ENCODE peak calls at places on chromosome 7, in nine cellular contexts. T is brain microvascular endothelial cell, W is psoas muscle, X is neural progenitor cell, C is PC-3, K is OCI-LY7, E is left ventricle myocardium inferior, U is GM13976, N is foreskin keratinocyte. A is an unnamed sample.

GRCh38 chr7:142878315-142878714 is 7.2 kb downstream of the TRPV6 start:
- DNase-seq in T (no peak), U (no peak), C (no peak), E (no peak), W (no peak), N (no peak), X (no peak), K (no peak), A (no peak)

GRCh38 chr7:29320577-29320976 is 126.0 kb downstream of the CHN2 start:
- DNase-seq in N (no peak), C (no peak), T (no peak), U (no peak), W (no peak), E (no peak), X (no peak), K (no peak), A (no peak)

GRCh38 chr7:98107313-98107691 is 640 bp downstream of the LMTK2 start:
- DNase-seq in C (peak), U (no peak), T (no peak), E (no peak), N (no peak), K (peak), X (peak), W (no peak), A (no peak)

GRCh38 chr7:56009695-56010094 is 41.5 kb downstream of the PSPH start:
- DNase-seq in W (peak), T (no peak), N (peak), K (no peak), X (no peak), U (no peak), E (no peak), C (no peak), A (no peak)

GRCh38 chr7:142345817-142346216 is 88.0 kb upstream of the PRSS58 start:
- DNase-seq in N (no peak), K (no peak), X (no peak), C (no peak), U (no peak), T (no peak), W (no peak), E (no peak), A (no peak)

GRCh38 chr7:116706668-116707126 is 34.7 kb downstream of the MET start:
- DNase-seq in N (peak), C (peak), E (no peak), T (peak), X (no peak), W (no peak), U (no peak), K (no peak), A (no peak)

GRCh38 chr7:4132221-4132620 is 549.9 kb upstream of the FOXK1 start:
- DNase-seq in U (no peak), E (no peak), T (no peak), W (no peak), N (no peak), K (no peak), X (no peak), C (no peak), A (no peak)

GRCh38 chr7:150324366-150324961 is 1.1 kb upstream of the ACTR3C start:
- DNase-seq in X (no peak), C (no peak), N (peak), T (no peak), K (no peak), E (no peak), W (no peak), U (peak), A (no peak)

GRCh38 chr7:138663741-138664710 is 37.1 kb downstream of the SVOPL start:
- DNase-seq in X (peak), E (no peak), K (no peak), T (peak), C (peak), U (no peak), W (no peak), N (peak), A (no peak)

GRCh38 chr7:155533827-155534690 is 12.3 kb downstream of the CNPY1 start:
- DNase-seq in W (no peak), X (peak), T (no peak), U (peak), N (no peak), K (peak), E (no peak), C (no peak), A (peak)

GRCh38 chr7:81036041-81036440 is 117.2 kb upstream of the SEMA3C start:
- DNase-seq in X (no peak), U (no peak), W (no peak), E (no peak), T (no peak), N (no peak), C (no peak), K (no peak), A (no peak)

GRCh38 chr7:101630591-101630990 is 1.5 kb upstream of the MYL10 start:
- DNase-seq in T (no peak), E (no peak), U (no peak), N (peak), X (no peak), W (no peak), K (no peak), C (peak), A (no peak)

GRCh38 chr7:137992738-137993394 is 9.0 kb downstream of the CREB3L2 start:
- DNase-seq in K (no peak), W (peak), C (no peak), U (no peak), T (peak), E (peak), N (peak), X (no peak), A (no peak)

GRCh38 chr7:95011156-95011928 is 103.9 kb downstream of the PPP1R9A start:
- DNase-seq in X (no peak), T (peak), N (peak), E (no peak), K (no peak), U (no peak), C (peak), W (no peak), A (no peak)

GRCh38 chr7:153188161-153188560 is 428.6 kb downstream of the ACTR3B start:
- DNase-seq in N (no peak), X (no peak), T (no peak), E (no peak), C (no peak), K (no peak), U (no peak), W (no peak), A (no peak)

GRCh38 chr7:153190986-153191385 is 431.4 kb downstream of the ACTR3B start:
- DNase-seq in U (no peak), K (no peak), W (no peak), N (no peak), E (no peak), X (no peak), C (no peak), T (no peak), A (no peak)

GRCh38 chr7:153188630-153189029 is 429.1 kb downstream of the ACTR3B start:
- DNase-seq in K (no peak), N (no peak), X (no peak), E (no peak), W (no peak), C (no peak), T (no peak), U (no peak), A (no peak)

GRCh38 chr7:153190452-153190851 is 430.9 kb downstream of the ACTR3B start:
- DNase-seq in K (peak), X (peak), U (no peak), C (no peak), N (no peak), E (no peak), W (no peak), T (no peak), A (peak)

DNA sequence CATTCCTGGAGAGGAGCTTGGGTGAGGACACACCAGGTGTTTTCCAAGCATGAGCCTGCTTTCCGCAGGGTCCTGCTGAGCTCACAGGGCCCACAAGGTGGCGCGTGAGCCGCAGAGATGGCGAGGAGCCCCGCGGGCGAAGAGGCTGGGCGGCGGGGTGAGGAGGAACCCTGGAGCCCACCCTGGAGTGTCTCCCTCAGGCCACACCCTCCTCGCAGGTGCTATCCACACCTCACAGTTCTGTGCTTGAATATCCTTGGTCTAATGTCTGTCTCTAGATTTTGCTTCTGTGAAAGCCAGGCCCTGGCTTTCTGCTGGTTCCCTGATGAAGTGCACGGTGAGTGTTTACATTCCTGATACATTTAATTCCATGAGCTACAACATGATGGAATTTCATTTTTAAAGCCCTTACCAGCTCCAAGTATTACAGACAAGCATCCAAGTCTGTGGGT is 433.6 kb downstream of the ACTR3B start:
- DNase-seq in K (peak), E (no peak), C (peak), T (no peak), N (no peak), W (no peak), U (peak), X (peak), A (peak)
- TF ChIP-seq CTCF in K (peak), E (peak), C (peak), T (peak), N (peak), W (peak), U (peak), X (peak), A (peak)

GRCh38 chr7:15685358-15686181 is 913 bp downstream of the MEOX2 start:
- DNase-seq in E (peak), W (peak), N (peak), K (no peak), U (peak), T (no peak), X (peak), C (no peak), A (no peak)

GRCh38 chr7:15686957-15687644 is 618 bp upstream of the MEOX2 start:
- DNase-seq in U (peak), C (no peak), T (no peak), N (no peak), E (peak), W (no peak), X (peak), K (no peak), A (no peak)

GRCh38 chr7:15686209-15686956 is at the start of gene MEOX2:
- DNase-seq in E (peak), C (no peak), U (peak), N (peak), X (peak), T (peak), K (no peak), W (peak), A (no peak)

GRCh38 chr7:15684834-15685233 is 1.6 kb downstream of the MEOX2 start:
- DNase-seq in X (peak), U (no peak), E (peak), T (no peak), K (no peak), W (peak), N (no peak), C (no peak), A (no peak)

GRCh38 chr7:15687645-15688025 is 1.2 kb upstream of the MEOX2 start:
- DNase-seq in U (no peak), E (peak), C (no peak), W (peak), K (no peak), T (no peak), X (peak), N (no peak), A (no peak)
- TF ChIP-seq CTCF in U (no peak), E (peak), C (no peak), W (no peak), K (no peak), T (peak), X (peak), N (no peak), A (no peak)

DNA sequence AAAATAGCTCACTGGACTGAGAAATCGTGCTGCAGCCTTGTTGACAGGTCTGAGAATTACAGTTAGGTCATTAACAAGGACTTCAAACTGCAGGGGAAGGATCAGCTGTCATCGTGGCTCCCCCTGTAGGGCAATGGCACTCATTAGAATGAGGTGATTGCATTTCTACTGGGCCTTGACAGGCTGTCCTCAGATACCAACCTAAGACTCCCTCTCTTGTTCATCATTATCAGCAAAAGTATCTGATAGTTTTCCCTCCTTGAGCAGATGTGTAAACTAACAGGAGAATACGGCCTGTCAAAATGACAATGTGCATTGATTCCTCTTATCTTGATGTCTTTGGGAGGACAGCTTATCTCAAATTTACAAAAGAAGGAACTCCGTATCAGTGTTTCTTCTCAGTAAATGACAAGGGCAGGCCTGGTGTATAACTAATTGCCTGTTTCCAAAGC is 648.5 kb upstream of the LRRN3 start:
- DNase-seq in U (peak), W (no peak), N (peak), X (peak), K (peak), E (no peak), T (peak), C (peak), A (peak)
- TF ChIP-seq CTCF in U (no peak), W (no peak), N (peak), X (peak), K (peak), E (peak), T (peak), C (peak), A (no peak)

DNA sequence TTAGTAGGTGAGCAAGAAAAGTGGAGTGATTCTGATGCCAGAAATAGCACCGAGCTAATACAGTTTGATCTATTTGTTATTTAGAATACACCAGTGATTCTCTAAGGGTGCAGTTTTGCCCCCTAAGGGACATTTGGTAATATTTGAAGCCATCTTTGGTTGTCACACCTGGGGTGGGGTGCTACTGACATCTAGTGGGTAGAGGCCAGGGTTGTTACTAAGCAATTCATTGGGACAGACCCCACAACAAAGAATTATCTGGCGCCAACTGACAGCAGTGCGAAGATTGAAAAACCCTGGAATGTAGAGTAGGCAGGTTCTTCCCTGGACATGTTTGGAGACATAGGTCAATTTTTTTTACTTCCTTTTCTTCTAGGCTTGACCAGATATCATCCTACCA is 14.6 kb downstream of the PALS2 start:
- DNase-seq in T (no peak), K (peak), C (peak), E (no peak), W (no peak), N (no peak), U (no peak), X (peak), A (no peak)
- TF ChIP-seq CTCF in T (peak), K (peak), C (peak), E (peak), W (peak), N (peak), U (peak), X (peak), A (peak)

GRCh38 chr7:48244902-48245301 is 73.6 kb downstream of the ABCA13 start:
- DNase-seq in N (no peak), W (no peak), E (no peak), U (no peak), C (peak), T (peak), X (no peak), K (no peak), A (no peak)
- TF ChIP-seq CTCF in N (no peak), W (no peak), E (no peak), U (no peak), C (no peak), T (peak), X (no peak), K (no peak), A (no peak)